ENCODE peak calls at places on chromosomes 3 and 15, in eight cellular contexts. D is Daoy; O is BJ; U is NCI-H1105 treated with DMSO at 0.1 percent for 48 hours; Y is psoas muscle; S is left lung; R is cardiac fibroblast; T is CD8-positive, alpha-beta memory T cell. N is an unnamed sample.

GRCh38 chr15:63362873-63363272 is 18.8 kb downstream of the CA12 start:
- DNase-seq in R (no peak), Y (no peak), T (no peak), D (no peak), S (no peak), O (no peak), U (no peak), N (no peak)

GRCh38 chr3:12451960-12452359 is 32.3 kb upstream of the TSEN2 start:
- DNase-seq in R (no peak), T (no peak), U (no peak), O (no peak), D (no peak), S (no peak), Y (no peak), N (no peak)

GRCh38 chr3:150384517-150385212 is 23.4 kb upstream of the TSC22D2 start:
- DNase-seq in O (no peak), S (peak), T (peak), U (no peak), R (peak), Y (peak), D (no peak), N (peak)

GRCh38 chr3:146830231-146830630 is 225.1 kb upstream of the PLSCR5 start:
- DNase-seq in O (no peak), U (no peak), Y (no peak), R (no peak), D (no peak), S (no peak), T (no peak), N (no peak)

GRCh38 chr3:189202583-189202982 is 30.8 kb downstream of the TPRG1 start:
- DNase-seq in U (no peak), O (no peak), D (no peak), T (no peak), R (no peak), S (no peak), Y (no peak), N (no peak)

GRCh38 chr15:55164284-55164683 is 32.5 kb downstream of the RSL24D1 start:
- DNase-seq in Y (no peak), O (no peak), R (no peak), S (no peak), D (no peak), T (no peak), U (no peak), N (no peak)

GRCh38 chr3:166955549-166955948 is 424.5 kb downstream of the ZBBX start:
- DNase-seq in S (no peak), R (no peak), Y (no peak), O (no peak), T (no peak), U (no peak), D (no peak), N (no peak)

GRCh38 chr15:98800437-98801233 is 152.3 kb downstream of the IGF1R start:
- DNase-seq in R (peak), S (peak), O (peak), U (peak), Y (peak), D (peak), T (no peak), N (no peak)

GRCh38 chr15:39511000-39511914 is 69.6 kb upstream of the THBS1 start:
- DNase-seq in O (peak), D (peak), R (peak), S (peak), U (no peak), Y (peak), T (no peak), N (no peak)

GRCh38 chr15:58362262-58362922 is 69.4 kb upstream of the LIPC start:
- DNase-seq in Y (no peak), R (no peak), T (no peak), U (no peak), D (no peak), S (no peak), O (no peak), N (no peak)

GRCh38 chr3:189349772-189350171 is 178.0 kb downstream of the TPRG1 start:
- DNase-seq in S (no peak), T (no peak), U (no peak), D (no peak), R (no peak), O (no peak), Y (no peak), N (no peak)

GRCh38 chr15:41965441-41966413 is 6.6 kb downstream of the EHD4 start:
- DNase-seq in S (no peak), Y (no peak), U (no peak), T (no peak), D (peak), O (no peak), R (no peak), N (no peak)

GRCh38 chr3:42749753-42750231 is 23.3 kb downstream of the CCDC13 start:
- DNase-seq in U (no peak), R (peak), T (no peak), D (no peak), O (no peak), S (peak), Y (no peak), N (no peak)

GRCh38 chr3:133996996-133997395 is 32.7 kb downstream of the SLCO2A1 start:
- DNase-seq in Y (no peak), T (no peak), S (no peak), R (no peak), U (no peak), D (no peak), O (no peak), N (no peak)